ENCODE peak calls at places on chromosomes 5 and 9, in four cellular contexts. F is heart right ventricle, J is upper lobe of left lung, A is H9. O is an unnamed sample. For H3K4me1, the result is how much of the 10 kb centered on the place peaks cover.

GRCh38 chr9:86794356-86795046 is 152.8 kb downstream of the GAS1 start:
- DNase-seq in F (no peak), J (no peak), A (no peak), O (no peak)

GRCh38 chr5:89930591-89931383 is 478.8 kb downstream of the CETN3 start:
- DNase-seq in F (no peak), J (no peak), A (no peak), O (no peak)

GRCh38 chr5:134543820-134544692 is 18.6 kb downstream of the JADE2 start:
- DNase-seq in F (no peak), J (no peak), A (no peak), O (no peak)

GRCh38 chr9:109249615-109250014 is 71.2 kb downstream of the EPB41L4B start:
- DNase-seq in F (no peak), J (no peak), A (peak), O (no peak)

GRCh38 chr9:135463140-135463539 is 16.4 kb upstream of the PPP1R26 start:
- DNase-seq in F (no peak), J (no peak), A (no peak), O (no peak)

GRCh38 chr5:61200582-61201155 is 38.4 kb upstream of the SMIM15 start:
- DNase-seq in F (no peak), J (no peak), A (peak), O (no peak)

GRCh38 chr5:106880656-106881055 is 790.1 kb downstream of the EFNA5 start:
- DNase-seq in F (no peak), J (no peak), A (no peak), O (no peak)

GRCh38 chr5:151183451-151184245 is 26.1 kb upstream of the ANXA6 start:
- DNase-seq in F (no peak), J (peak), A (no peak), O (no peak)

GRCh38 chr5:154571325-154572035 is 93.5 kb upstream of the HAND1 start:
- DNase-seq in F (no peak), J (no peak), A (no peak), O (no peak)

GRCh38 chr5:151520294-151520693 is 70.8 kb downstream of the FAT2 start:
- DNase-seq in F (no peak), J (no peak), A (no peak), O (no peak)

GRCh38 chr9:110835404-110835803 is 166.8 kb downstream of the MUSK start:
- DNase-seq in F (no peak), J (no peak), A (no peak), O (no peak)

GRCh38 chr5:152405145-152405544 is at the start of gene NMUR2:
- DNase-seq in F (no peak), J (no peak), A (peak), O (no peak)

GRCh38 chr5:124698774-124699173 is 47.7 kb downstream of the ZNF608 start:
- DNase-seq in F (no peak), J (no peak), A (no peak), O (no peak)

GRCh38 chr5:116441223-116441622 is 133.4 kb downstream of the SEMA6A start:
- DNase-seq in F (no peak), J (no peak), A (peak), O (no peak)

GRCh38 chr5:173764321-173765029 is 123.7 kb upstream of the CPEB4 start:
- DNase-seq in F (peak), J (peak), A (peak), O (peak)

GRCh38 chr5:16862777-16863176 is 73.3 kb downstream of the MYO10 start:
- DNase-seq in F (no peak), J (no peak), A (no peak), O (no peak)

GRCh38 chr9:101533334-101534187 is at the start of gene RNF20:
- DNase-seq in F (peak), J (peak), A (peak), O (peak)

GRCh38 chr9:19788152-19788551 is 685 bp downstream of the SLC24A2 start:
- DNase-seq in F (no peak), J (no peak), A (peak), O (no peak)

GRCh38 chr9:114365194-114365593 is 22.6 kb downstream of the AKNA start:
- DNase-seq in F (no peak), J (no peak), A (no peak), O (no peak)
- H3K4me1 ChIP-seq in F (under half), J (under half), A (under half), O (under half)

DNA sequence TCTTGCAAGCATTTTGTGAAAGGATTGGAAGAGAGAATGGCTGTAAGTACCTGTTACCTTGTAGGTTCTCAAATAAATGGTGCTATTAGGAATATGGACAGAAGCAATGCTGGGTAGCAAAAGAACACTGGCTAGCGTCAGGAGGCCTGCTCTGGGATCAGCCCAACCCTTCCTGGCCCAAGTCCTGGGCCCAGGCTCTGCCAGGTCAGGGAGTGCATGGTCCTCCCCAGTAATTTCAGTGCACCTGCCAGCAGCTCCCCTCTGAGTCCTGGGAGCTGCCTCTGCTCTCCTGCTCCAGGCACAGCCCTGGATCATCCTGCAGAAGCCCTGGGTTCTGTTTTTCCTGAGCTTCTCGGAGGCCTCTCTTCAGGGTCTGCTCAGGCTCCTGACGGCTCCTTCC is 89.5 kb upstream of the ARAP3 start:
- DNase-seq in F (peak), J (no peak), A (no peak), O (no peak)
- H3K27ac ChIP-seq in F (no peak), J (no peak), A (no peak), O (no peak)

GRCh38 chr9:129881547-129882324 is 46.5 kb downstream of the USP20 start:
- DNase-seq in F (no peak), J (no peak), A (no peak), O (no peak)

GRCh38 chr9:129885670-129886106 is 50.4 kb downstream of the USP20 start:
- DNase-seq in F (peak), J (peak), A (peak), O (peak)

GRCh38 chr9:129886226-129887174 is 51.2 kb downstream of the USP20 start:
- DNase-seq in F (no peak), J (peak), A (peak), O (no peak)

GRCh38 chr9:129885018-129885669 is 49.9 kb downstream of the USP20 start:
- DNase-seq in F (peak), J (peak), A (peak), O (peak)

DNA sequence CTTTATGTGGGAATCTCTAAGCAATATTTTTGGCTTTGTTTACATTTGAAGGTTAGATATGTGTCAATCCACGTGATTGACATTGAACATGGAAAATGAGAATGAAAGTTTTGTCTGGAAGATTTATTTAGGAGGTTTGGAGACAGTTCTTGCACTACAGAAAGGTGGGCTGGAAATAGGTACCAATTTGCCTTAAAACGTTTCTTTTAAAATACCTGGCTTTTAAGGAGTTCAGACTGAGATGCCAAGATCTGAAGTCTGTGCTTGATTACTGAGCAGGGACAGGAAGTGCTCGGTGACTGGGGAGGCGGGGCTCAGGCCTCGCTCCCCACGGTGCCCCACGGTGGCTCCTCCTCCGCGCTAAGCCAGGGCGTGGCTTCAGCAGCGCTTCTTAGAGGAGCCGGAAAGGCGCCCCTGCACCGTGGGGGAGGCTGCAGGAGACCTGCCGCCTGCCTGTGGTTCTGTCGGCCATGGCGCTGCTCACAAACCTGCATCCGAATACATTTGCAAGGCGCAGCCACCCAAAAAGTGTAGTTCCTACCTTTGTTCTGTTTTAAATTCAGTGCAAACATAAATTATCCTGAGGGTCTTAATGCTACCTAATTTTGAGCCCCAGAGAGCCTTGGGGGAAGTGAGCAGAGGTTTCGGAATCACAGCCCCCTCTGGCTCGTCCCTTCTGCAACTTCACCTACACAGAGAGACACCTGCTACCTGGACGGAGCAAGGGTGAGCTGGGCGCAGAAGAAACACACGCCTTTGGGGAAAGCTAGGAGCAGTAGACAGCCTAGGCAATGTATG is 49.2 kb downstream of the USP20 start:
- DNase-seq in F (peak), J (peak), A (peak), O (peak)
- TF ChIP-seq CTCF in F (no peak), J (no peak), A (no peak), O (no peak)

DNA sequence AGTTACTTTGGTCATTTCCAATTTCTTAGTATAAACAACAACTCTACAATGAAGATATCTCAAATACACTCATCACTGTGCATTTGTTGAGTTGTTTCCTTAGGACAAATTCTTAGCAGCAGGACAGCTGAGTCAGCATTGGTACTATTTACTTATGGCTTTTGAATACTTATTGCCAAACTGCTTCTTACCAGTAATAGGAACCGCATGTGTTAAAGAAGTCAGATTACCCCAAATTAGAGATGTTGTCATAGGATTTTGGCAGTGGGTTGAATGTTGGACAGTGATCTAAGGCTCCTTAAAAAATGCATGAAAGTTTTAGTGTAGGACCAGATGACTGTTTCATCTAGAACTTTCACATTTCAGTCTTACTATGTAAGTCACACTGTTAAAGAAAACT is 280.1 kb upstream of the DMRT1 start:
- DNase-seq in F (no peak), J (no peak), A (no peak), O (no peak)
- H3K4me1 ChIP-seq in F (under half), J (under half), A (under half), O (under half)

GRCh38 chr5:82584631-82585030 is 306.5 kb upstream of the RPS23 start:
- DNase-seq in F (no peak), J (no peak), A (no peak), O (no peak)

GRCh38 chr5:82586597-82586996 is 308.4 kb upstream of the RPS23 start:
- DNase-seq in F (no peak), J (no peak), A (no peak), O (peak)

GRCh38 chr5:82591021-82591515 is 312.9 kb upstream of the RPS23 start:
- DNase-seq in F (no peak), J (no peak), A (no peak), O (no peak)

GRCh38 chr5:82590112-82590511 is 312.0 kb upstream of the RPS23 start:
- DNase-seq in F (no peak), J (no peak), A (no peak), O (no peak)

DNA sequence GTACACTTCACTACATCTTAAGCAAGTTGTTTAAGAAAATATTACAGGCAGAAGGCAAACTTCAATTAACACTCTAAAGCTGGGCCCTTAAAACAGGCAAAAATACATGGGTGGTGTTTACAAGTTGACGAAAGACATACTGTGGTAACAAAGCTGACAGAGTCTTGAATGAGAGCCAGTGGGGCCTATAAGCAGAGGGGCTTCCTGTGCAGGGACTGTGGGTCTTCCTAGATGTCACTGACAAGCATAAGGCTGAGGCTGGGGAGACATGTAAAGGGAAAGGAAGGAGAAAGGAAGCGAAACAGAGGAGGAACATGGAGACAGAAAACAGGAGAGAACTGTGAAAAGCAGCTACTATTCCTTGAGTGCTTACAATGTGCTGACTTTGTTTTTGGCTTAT is 308.0 kb upstream of the RPS23 start:
- DNase-seq in F (no peak), J (no peak), A (no peak), O (no peak)
- H3K27ac ChIP-seq in F (no peak), J (peak), A (no peak), O (peak)

GRCh38 chr5:91632871-91633270 is 249.8 kb upstream of the ARRDC3 start:
- DNase-seq in F (no peak), J (no peak), A (no peak), O (no peak)
- TF ChIP-seq CTCF in F (no peak), J (no peak), A (no peak), O (no peak)

GRCh38 chr5:139658501-139658927 is 10.4 kb downstream of the CXXC5 start:
- DNase-seq in F (no peak), J (peak), A (no peak), O (no peak)
- H3K4me1 ChIP-seq in F (half or more), J (half or more), A (under half), O (under half)

O was measured in colonic mucosa.